ENCODE peak calls at places on chromosomes 3 and 15, in four cellular contexts. O is GM10248, D is astrocyte of the spinal cord, K is natural killer cell. R is an unnamed sample.

GRCh38 chr3:17753271-17753992 is 11.0 kb upstream of the TBC1D5 start:
- DNase-seq in O (no peak), D (no peak), K (no peak), R (peak; percentile 36)

GRCh38 chr15:38148476-38148875 is 104.2 kb upstream of the SPRED1 start:
- DNase-seq in O (no peak), D (no peak), K (no peak), R (peak; percentile 90)

GRCh38 chr3:187976361-187976900 is 177.5 kb upstream of the LPP start:
- DNase-seq in O (no peak), D (no peak), K (no peak), R (no peak)

GRCh38 chr15:41494190-41494921 is 682 bp downstream of the ITPKA start:
- DNase-seq in O (peak; percentile 60), D (no peak), K (peak; percentile 31), R (no peak)

GRCh38 chr3:120800625-120801024 is 58.1 kb downstream of the GTF2E1 start:
- DNase-seq in O (no peak), D (no peak), K (no peak), R (no peak)

GRCh38 chr15:26050979-26051378 is 187.9 kb upstream of the ATP10A start:
- DNase-seq in O (no peak), D (no peak), K (no peak), R (no peak)

GRCh38 chr15:68417897-68418296 is 14.1 kb downstream of the ITGA11 start:
- DNase-seq in O (no peak), D (no peak), K (no peak), R (no peak)

GRCh38 chr3:632571-633170 is 436.1 kb downstream of the CHL1 start:
- DNase-seq in O (peak; percentile 19), D (peak; percentile 44), K (no peak), R (peak; percentile 58)

GRCh38 chr15:86445750-86446149 is 366.1 kb downstream of the AGBL1 start:
- DNase-seq in O (no peak), D (no peak), K (no peak), R (no peak)

GRCh38 chr3:60079076-60079475 is 1029.3 kb upstream of the CFAP20DC start:
- DNase-seq in O (peak; percentile 8), D (no peak), K (no peak), R (no peak)

GRCh38 chr3:57946970-57947381 is 61.2 kb upstream of the FLNB start:
- DNase-seq in O (no peak), D (no peak), K (no peak), R (no peak)

GRCh38 chr15:96851613-96852012 is 521.1 kb downstream of the NR2F2 start:
- DNase-seq in O (no peak), D (peak; percentile 82), K (no peak), R (peak; percentile 93)

GRCh38 chr3:25235033-25235432 is 193.0 kb upstream of the RARB start:
- DNase-seq in O (no peak), D (peak; percentile 46), K (no peak), R (no peak)

GRCh38 chr3:58563386-58564035 is 13.7 kb downstream of the FAM107A start:
- DNase-seq in O (no peak), D (no peak), K (no peak), R (no peak)

GRCh38 chr15:31372635-31373091 is 46.0 kb downstream of the KLF13 start:
- DNase-seq in O (no peak), D (peak; percentile 62), K (no peak), R (peak; percentile 86)

GRCh38 chr15:58324533-58324932 is 107.3 kb upstream of the LIPC start:
- DNase-seq in O (no peak), D (no peak), K (no peak), R (no peak)

GRCh38 chr3:124856687-124857086 is 30.5 kb downstream of the ITGB5 start:
- DNase-seq in O (no peak), D (no peak), K (no peak), R (peak; percentile 31)

GRCh38 chr3:124664804-124665203 is 65.4 kb upstream of the UMPS start:
- DNase-seq in O (no peak), D (no peak), K (no peak), R (no peak)

GRCh38 chr3:129690406-129690805 is 83.9 kb upstream of the PLXND1 start:
- DNase-seq in O (peak; percentile 54), D (peak; percentile 73), K (no peak), R (peak; percentile 78)

GRCh38 chr3:76044601-76045600 is 259.6 kb upstream of the ZNF717 start:
- DNase-seq in O (peak; percentile 13), D (peak; percentile 64), K (no peak), R (peak; percentile 42)

GRCh38 chr3:183309276-183309675 is 56.2 kb downstream of the B3GNT5 start:
- DNase-seq in O (no peak), D (no peak), K (no peak), R (peak; percentile 55)

GRCh38 chr3:140629351-140630137 is 48.3 kb upstream of the TRIM42 start:
- DNase-seq in O (no peak), D (peak; percentile 96), K (no peak), R (peak; percentile 96)

GRCh38 chr3:187318819-187319616 is 27.5 kb upstream of the MASP1 start:
- DNase-seq in O (peak; percentile 42), D (peak; percentile 68), K (no peak), R (peak; percentile 89)

GRCh38 chr3:134911611-134912604 is 116.8 kb downstream of the EPHB1 start:
- DNase-seq in O (no peak), D (no peak), K (no peak), R (no peak)

GRCh38 chr3:113100063-113100462 is 109.3 kb downstream of the GTPBP8 start:
- DNase-seq in O (no peak), D (no peak), K (no peak), R (no peak)

GRCh38 chr3:63877737-63878393 is 14.2 kb downstream of the ATXN7 start:
- DNase-seq in O (no peak), D (peak; percentile 42), K (no peak), R (no peak)

GRCh38 chr15:67100808-67101581 is 35.6 kb downstream of the SMAD3 start:
- DNase-seq in O (peak; percentile 65), D (no peak), K (no peak), R (no peak)
- TF ChIP-seq CTCF in O (no peak), D (no peak), K (no peak), R (no peak)

GRCh38 chr15:65246026-65246714 is 34.9 kb upstream of the CILP start:
- DNase-seq in O (no peak), D (no peak), K (no peak), R (no peak)

GRCh38 chr15:65245096-65245849 is 34.0 kb upstream of the CILP start:
- DNase-seq in O (no peak), D (peak; percentile 27), K (no peak), R (peak; percentile 87)

GRCh38 chr15:65249641-65250040 is 37.0 kb downstream of the PARP16 start:
- DNase-seq in O (peak; percentile 80), D (no peak), K (no peak), R (no peak)

GRCh38 chr15:65246939-65247338 is 35.7 kb upstream of the CILP start:
- DNase-seq in O (no peak), D (no peak), K (no peak), R (no peak)

GRCh38 chr15:65248506-65248905 is 37.2 kb upstream of the CILP start:
- DNase-seq in O (no peak), D (no peak), K (no peak), R (no peak)
- TF ChIP-seq CTCF in O (no peak), D (no peak), K (no peak), R (no peak)

GRCh38 chr3:37974928-37975223 is 15.7 kb upstream of the VILL start:
- DNase-seq in O (no peak), D (no peak), K (no peak), R (no peak)
- TF ChIP-seq CTCF in O (no peak), D (no peak), K (peak; percentile 48), R (no peak)

GRCh38 chr3:54432975-54433374 is 310.6 kb downstream of the CACNA2D3 start:
- DNase-seq in O (no peak), D (no peak), K (no peak), R (no peak)

GRCh38 chr3:54427951-54428871 is 305.9 kb downstream of the CACNA2D3 start:
- DNase-seq in O (peak; percentile 42), D (peak; percentile 76), K (no peak), R (peak; percentile 71)

GRCh38 chr3:54434761-54435160 is 312.4 kb downstream of the CACNA2D3 start:
- DNase-seq in O (no peak), D (no peak), K (no peak), R (no peak)

GRCh38 chr3:54433846-54434245 is 311.5 kb downstream of the CACNA2D3 start:
- DNase-seq in O (no peak), D (no peak), K (no peak), R (no peak)
- TF ChIP-seq CTCF in O (no peak), D (no peak), K (no peak), R (no peak)

GRCh38 chr15:77634266-77634962 is 1.7 kb upstream of the LINGO1 start:
- DNase-seq in O (peak; percentile 77), D (peak; percentile 29), K (peak; percentile 31), R (peak; percentile 58)
- TF ChIP-seq CTCF in O (peak; percentile 74), D (peak; percentile 66), K (peak; percentile 24), R (peak; percentile 63)

DNA sequence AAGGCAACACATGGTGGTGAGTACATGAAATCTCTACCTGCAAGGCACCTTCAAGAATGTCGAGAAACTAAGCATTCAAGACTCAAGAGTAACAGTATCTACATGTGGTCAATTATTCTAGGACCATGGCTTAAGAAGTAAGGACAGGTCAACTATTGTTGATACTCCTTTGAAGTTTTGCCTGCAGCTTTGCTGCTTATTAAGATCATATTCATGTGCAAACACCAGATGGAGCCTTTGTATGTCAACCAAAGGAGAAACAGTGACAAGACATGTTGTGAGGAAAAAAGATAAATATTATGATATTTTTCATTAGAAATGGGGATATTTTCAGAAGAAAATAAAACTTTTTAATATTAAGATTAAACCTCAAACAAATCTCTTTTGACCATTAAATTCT is 52.3 kb upstream of the FGF7 start:
- DNase-seq in O (no peak), D (peak; percentile 17), K (no peak), R (peak; percentile 53)
- TF ChIP-seq CTCF in O (no peak), D (no peak), K (no peak), R (peak; percentile 36)

GRCh38 chr15:46502668-46503067 is 867.8 kb downstream of the SQOR start:
- DNase-seq in O (no peak), D (no peak), K (no peak), R (peak; percentile 1)
- TF ChIP-seq CTCF in O (no peak), D (no peak), K (no peak), R (peak; percentile 7)

GRCh38 chr15:87518957-87519356 is 737.6 kb downstream of the NTRK3 start:
- DNase-seq in O (no peak), D (no peak), K (no peak), R (no peak)
- TF ChIP-seq CTCF in O (no peak), D (no peak), K (no peak), R (no peak)

GRCh38 chr3:178435575-178435974 is 100.7 kb upstream of the KCNMB2 start:
- DNase-seq in O (no peak), D (no peak), K (no peak), R (no peak)

GRCh38 chr3:178436773-178437172 is 99.5 kb upstream of the KCNMB2 start:
- DNase-seq in O (peak; percentile 53), D (peak; percentile 65), K (no peak), R (peak; percentile 69)

GRCh38 chr3:178439504-178439903 is 96.7 kb upstream of the KCNMB2 start:
- DNase-seq in O (peak; percentile 24), D (peak; percentile 67), K (no peak), R (peak; percentile 55)

GRCh38 chr3:178434206-178434805 is 101.9 kb upstream of the KCNMB2 start:
- DNase-seq in O (no peak), D (peak; percentile 22), K (no peak), R (no peak)
- TF ChIP-seq CTCF in O (peak; percentile 34), D (peak; percentile 22), K (no peak), R (peak; percentile 29)